ENCODE peak calls at places on chromosome 5, in nine cellular contexts. One of them, this sample, is unnamed.

GRCh38 chr5:16926417-16926816 is 9.7 kb downstream of the MYO10 start:
- DNase-seq in K562: no peak
- DNase-seq in ovary: no peak
- DNase-seq in thyroid gland: no peak
- DNase-seq in adrenal gland: no peak
- DNase-seq in heart left ventricle: no peak
- DNase-seq in uterus: no peak
- DNase-seq in lower leg skin: no peak
- DNase-seq in right lobe of liver: no peak
- DNase-seq in this sample: no peak

GRCh38 chr5:118224546-118224945 is 763.8 kb downstream of the DTWD2 start:
- DNase-seq in thyroid gland: no peak
- DNase-seq in ovary: no peak
- DNase-seq in lower leg skin: no peak
- DNase-seq in K562: no peak
- DNase-seq in adrenal gland: no peak
- DNase-seq in uterus: no peak
- DNase-seq in right lobe of liver: no peak
- DNase-seq in heart left ventricle: no peak
- DNase-seq in this sample: no peak

GRCh38 chr5:154145268-154145667 is 45.3 kb upstream of the GALNT10 start:
- DNase-seq in uterus: no peak
- DNase-seq in lower leg skin: no peak
- DNase-seq in right lobe of liver: no peak
- DNase-seq in K562: no peak
- DNase-seq in ovary: no peak
- DNase-seq in adrenal gland: no peak
- DNase-seq in heart left ventricle: no peak
- DNase-seq in thyroid gland: no peak
- DNase-seq in this sample: peak

GRCh38 chr5:63293317-63293716 is 668.9 kb downstream of the HTR1A start:
- DNase-seq in uterus: no peak
- DNase-seq in K562: no peak
- DNase-seq in right lobe of liver: no peak
- DNase-seq in lower leg skin: no peak
- DNase-seq in heart left ventricle: no peak
- DNase-seq in thyroid gland: no peak
- DNase-seq in adrenal gland: no peak
- DNase-seq in ovary: no peak
- DNase-seq in this sample: no peak

GRCh38 chr5:62509823-62510222 is 68.8 kb upstream of the LRRC70 start:
- DNase-seq in adrenal gland: no peak
- DNase-seq in K562: no peak
- DNase-seq in right lobe of liver: no peak
- DNase-seq in lower leg skin: no peak
- DNase-seq in uterus: no peak
- DNase-seq in heart left ventricle: no peak
- DNase-seq in ovary: no peak
- DNase-seq in thyroid gland: no peak
- DNase-seq in this sample: no peak

GRCh38 chr5:137137013-137137632 is 362.0 kb downstream of the SPOCK1 start:
- DNase-seq in ovary: no peak
- DNase-seq in lower leg skin: no peak
- DNase-seq in adrenal gland: no peak
- DNase-seq in K562: no peak
- DNase-seq in uterus: no peak
- DNase-seq in heart left ventricle: no peak
- DNase-seq in right lobe of liver: no peak
- DNase-seq in thyroid gland: no peak
- DNase-seq in this sample: no peak

GRCh38 chr5:34957857-34958690 is 28.7 kb downstream of the DNAJC21 start:
- DNase-seq in lower leg skin: no peak
- DNase-seq in thyroid gland: peak
- DNase-seq in adrenal gland: peak
- DNase-seq in ovary: no peak
- DNase-seq in K562: peak
- DNase-seq in uterus: no peak
- DNase-seq in heart left ventricle: no peak
- DNase-seq in right lobe of liver: no peak
- DNase-seq in this sample: no peak

GRCh38 chr5:141883184-141883947 is 5.2 kb upstream of the PCDH1 start:
- DNase-seq in lower leg skin: peak
- DNase-seq in ovary: no peak
- DNase-seq in right lobe of liver: no peak
- DNase-seq in adrenal gland: peak
- DNase-seq in uterus: no peak
- DNase-seq in thyroid gland: peak
- DNase-seq in heart left ventricle: peak
- DNase-seq in K562: peak
- DNase-seq in this sample: no peak

GRCh38 chr5:133458435-133458834 is 153.9 kb downstream of the FSTL4 start:
- DNase-seq in adrenal gland: no peak
- DNase-seq in right lobe of liver: no peak
- DNase-seq in uterus: no peak
- DNase-seq in K562: no peak
- DNase-seq in thyroid gland: no peak
- DNase-seq in heart left ventricle: no peak
- DNase-seq in lower leg skin: peak
- DNase-seq in ovary: no peak
- DNase-seq in this sample: no peak

GRCh38 chr5:76542887-76543690 is 80.1 kb downstream of the F2RL2 start:
- DNase-seq in adrenal gland: no peak
- DNase-seq in lower leg skin: no peak
- DNase-seq in heart left ventricle: no peak
- DNase-seq in ovary: no peak
- DNase-seq in K562: no peak
- DNase-seq in uterus: no peak
- DNase-seq in right lobe of liver: no peak
- DNase-seq in thyroid gland: no peak
- DNase-seq in this sample: no peak

GRCh38 chr5:73960023-73960422 is 334.0 kb downstream of the ARHGEF28 start:
- DNase-seq in uterus: no peak
- DNase-seq in right lobe of liver: no peak
- DNase-seq in adrenal gland: no peak
- DNase-seq in ovary: no peak
- DNase-seq in thyroid gland: no peak
- DNase-seq in K562: no peak
- DNase-seq in lower leg skin: no peak
- DNase-seq in heart left ventricle: no peak
- DNase-seq in this sample: no peak

GRCh38 chr5:147818290-147818689 is 13.2 kb downstream of the SPINK1 start:
- DNase-seq in ovary: no peak
- DNase-seq in K562: no peak
- DNase-seq in uterus: no peak
- DNase-seq in heart left ventricle: no peak
- DNase-seq in right lobe of liver: no peak
- DNase-seq in adrenal gland: no peak
- DNase-seq in thyroid gland: no peak
- DNase-seq in lower leg skin: no peak
- DNase-seq in this sample: no peak

GRCh38 chr5:154419236-154419635 is 26.6 kb upstream of the SAP30L start:
- DNase-seq in uterus: no peak
- DNase-seq in thyroid gland: no peak
- DNase-seq in K562: no peak
- DNase-seq in lower leg skin: peak
- DNase-seq in ovary: no peak
- DNase-seq in adrenal gland: no peak
- DNase-seq in right lobe of liver: no peak
- DNase-seq in heart left ventricle: no peak
- DNase-seq in this sample: peak

GRCh38 chr5:180898621-180899246 is at the start of gene BTNL8:
- DNase-seq in heart left ventricle: no peak
- DNase-seq in thyroid gland: no peak
- DNase-seq in ovary: no peak
- DNase-seq in uterus: no peak
- DNase-seq in lower leg skin: no peak
- DNase-seq in adrenal gland: peak
- DNase-seq in K562: no peak
- DNase-seq in right lobe of liver: no peak
- DNase-seq in this sample: no peak
- H3K4me3 ChIP-seq in heart left ventricle: no peak
- H3K4me3 ChIP-seq in thyroid gland: no peak
- H3K4me3 ChIP-seq in ovary: no peak
- H3K4me3 ChIP-seq in uterus: no peak
- H3K4me3 ChIP-seq in lower leg skin: no peak
- H3K4me3 ChIP-seq in adrenal gland: no peak
- H3K4me3 ChIP-seq in K562: no peak
- H3K4me3 ChIP-seq in right lobe of liver: no peak
- H3K4me3 ChIP-seq in this sample: no peak

GRCh38 chr5:179825655-179826182 is 5.0 kb downstream of the SQSTM1 start:
- DNase-seq in adrenal gland: no peak
- DNase-seq in uterus: no peak
- DNase-seq in thyroid gland: peak
- DNase-seq in lower leg skin: no peak
- DNase-seq in ovary: no peak
- DNase-seq in heart left ventricle: no peak
- DNase-seq in right lobe of liver: peak
- DNase-seq in K562: peak
- DNase-seq in this sample: no peak
- TF ChIP-seq POLR2A in adrenal gland: no peak
- TF ChIP-seq POLR2A in uterus: no peak
- TF ChIP-seq POLR2A in thyroid gland: no peak
- TF ChIP-seq POLR2A in lower leg skin: no peak
- TF ChIP-seq POLR2A in ovary: no peak
- TF ChIP-seq POLR2A in heart left ventricle: no peak
- TF ChIP-seq POLR2A in right lobe of liver: no peak
- TF ChIP-seq POLR2A in K562: peak
- TF ChIP-seq POLR2A in this sample: no peak

GRCh38 chr5:172167893-172168292 is 20.1 kb downstream of the STK10 start:
- DNase-seq in lower leg skin: no peak
- DNase-seq in K562: no peak
- DNase-seq in right lobe of liver: no peak
- DNase-seq in heart left ventricle: no peak
- DNase-seq in uterus: no peak
- DNase-seq in ovary: no peak
- DNase-seq in thyroid gland: no peak
- DNase-seq in adrenal gland: no peak
- DNase-seq in this sample: no peak

GRCh38 chr5:172170251-172170701 is 17.7 kb downstream of the STK10 start:
- DNase-seq in K562: no peak
- DNase-seq in uterus: no peak
- DNase-seq in right lobe of liver: no peak
- DNase-seq in lower leg skin: no peak
- DNase-seq in thyroid gland: no peak
- DNase-seq in adrenal gland: no peak
- DNase-seq in heart left ventricle: no peak
- DNase-seq in ovary: no peak
- DNase-seq in this sample: no peak

GRCh38 chr5:172171118-172171775 is 16.8 kb downstream of the STK10 start:
- DNase-seq in right lobe of liver: no peak
- DNase-seq in heart left ventricle: no peak
- DNase-seq in K562: no peak
- DNase-seq in ovary: no peak
- DNase-seq in lower leg skin: no peak
- DNase-seq in uterus: no peak
- DNase-seq in thyroid gland: peak
- DNase-seq in adrenal gland: no peak
- DNase-seq in this sample: no peak

GRCh38 chr5:172168311-172168710 is 19.7 kb downstream of the STK10 start:
- DNase-seq in right lobe of liver: no peak
- DNase-seq in thyroid gland: no peak
- DNase-seq in K562: no peak
- DNase-seq in ovary: no peak
- DNase-seq in adrenal gland: no peak
- DNase-seq in heart left ventricle: no peak
- DNase-seq in uterus: no peak
- DNase-seq in lower leg skin: no peak
- DNase-seq in this sample: no peak

GRCh38 chr5:172169216-172169615 is 18.8 kb downstream of the STK10 start:
- DNase-seq in adrenal gland: no peak
- DNase-seq in thyroid gland: no peak
- DNase-seq in lower leg skin: no peak
- DNase-seq in uterus: no peak
- DNase-seq in K562: no peak
- DNase-seq in heart left ventricle: no peak
- DNase-seq in ovary: no peak
- DNase-seq in right lobe of liver: no peak
- DNase-seq in this sample: no peak
- H3K4me3 ChIP-seq in adrenal gland: no peak
- H3K4me3 ChIP-seq in thyroid gland: no peak
- H3K4me3 ChIP-seq in lower leg skin: no peak
- H3K4me3 ChIP-seq in uterus: no peak
- H3K4me3 ChIP-seq in K562: no peak
- H3K4me3 ChIP-seq in heart left ventricle: no peak
- H3K4me3 ChIP-seq in ovary: no peak
- H3K4me3 ChIP-seq in right lobe of liver: no peak
- H3K4me3 ChIP-seq in this sample: no peak

DNA sequence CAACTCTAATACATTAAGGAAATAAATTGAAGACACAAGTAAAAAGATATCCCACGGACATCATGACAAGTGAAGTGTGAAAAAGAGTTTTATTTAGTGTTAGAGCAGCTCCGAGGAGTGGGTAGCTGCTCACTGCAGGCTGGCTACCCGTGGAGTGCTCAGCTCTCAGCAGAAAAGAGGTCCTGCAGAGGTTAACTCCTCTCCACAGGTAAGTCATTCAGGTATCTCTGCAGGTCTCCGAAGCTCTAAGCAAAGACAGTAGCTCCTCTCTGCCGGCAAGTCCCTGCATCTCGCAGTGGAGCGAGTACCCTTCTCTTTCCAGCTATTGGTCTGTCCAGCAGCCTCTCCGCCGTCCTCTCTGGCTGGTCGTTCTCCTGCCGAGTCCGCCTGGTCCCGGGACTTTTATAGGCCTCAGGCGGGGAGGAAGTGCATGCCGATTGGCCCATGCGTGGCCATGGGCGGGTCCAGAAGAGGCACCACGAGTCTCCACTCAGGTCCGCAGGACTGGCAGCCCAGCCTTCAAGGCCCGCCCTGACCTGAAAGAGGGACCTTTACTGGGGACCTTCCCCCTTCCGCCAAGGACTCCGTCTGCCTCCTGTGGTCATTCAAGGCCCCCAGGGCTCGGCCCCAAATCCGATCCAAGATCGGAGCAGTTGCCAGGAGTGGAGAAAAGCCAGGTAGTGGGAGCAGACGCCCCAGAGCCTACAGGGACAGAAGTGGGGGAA is 29.9 kb downstream of the BTNL9 start:
- DNase-seq in right lobe of liver: no peak
- DNase-seq in thyroid gland: peak
- DNase-seq in ovary: no peak
- DNase-seq in lower leg skin: peak
- DNase-seq in uterus: no peak
- DNase-seq in K562: no peak
- DNase-seq in heart left ventricle: no peak
- DNase-seq in adrenal gland: no peak
- DNase-seq in this sample: peak
- TF ChIP-seq POLR2A in right lobe of liver: no peak
- TF ChIP-seq POLR2A in thyroid gland: no peak
- TF ChIP-seq POLR2A in ovary: no peak
- TF ChIP-seq POLR2A in lower leg skin: no peak
- TF ChIP-seq POLR2A in uterus: no peak
- TF ChIP-seq POLR2A in K562: peak
- TF ChIP-seq POLR2A in heart left ventricle: no peak
- TF ChIP-seq POLR2A in adrenal gland: no peak
- TF ChIP-seq POLR2A in this sample: no peak

GRCh38 chr5:120394259-120394658 is 69.8 kb upstream of the PRR16 start:
- DNase-seq in K562: no peak
- DNase-seq in right lobe of liver: no peak
- DNase-seq in heart left ventricle: no peak
- DNase-seq in ovary: no peak
- DNase-seq in adrenal gland: no peak
- DNase-seq in uterus: no peak
- DNase-seq in thyroid gland: no peak
- DNase-seq in lower leg skin: no peak
- DNase-seq in this sample: no peak
- H3K4me3 ChIP-seq in K562: no peak
- H3K4me3 ChIP-seq in right lobe of liver: no peak
- H3K4me3 ChIP-seq in heart left ventricle: no peak
- H3K4me3 ChIP-seq in ovary: no peak
- H3K4me3 ChIP-seq in adrenal gland: no peak
- H3K4me3 ChIP-seq in uterus: no peak
- H3K4me3 ChIP-seq in thyroid gland: no peak
- H3K4me3 ChIP-seq in lower leg skin: no peak
- H3K4me3 ChIP-seq in this sample: no peak